ENCODE peak calls at places on chromosomes 7 and 10, in four cellular contexts. U is HCT116, Z is K562, B is HepG2. M is an unnamed sample.

GRCh38 chr10:124242365-124242764 is 149.0 kb upstream of the CHST15 start:
- DNase-seq in U (no peak), Z (no peak), B (no peak), M (no peak)

GRCh38 chr10:89235073-89235798 is 16.3 kb downstream of the LIPA start:
- DNase-seq in U (no peak), Z (no peak), B (no peak), M (no peak)

GRCh38 chr7:112267944-112268691 is 61.6 kb downstream of the ZNF277 start:
- DNase-seq in U (no peak), Z (no peak), B (no peak), M (no peak)

GRCh38 chr7:101542527-101543241 is 86.4 kb downstream of the MYL10 start:
- DNase-seq in U (peak), Z (peak), B (peak), M (peak)

GRCh38 chr10:119205926-119206602 is 1.3 kb upstream of the GRK5 start:
- DNase-seq in U (no peak), Z (peak), B (peak), M (no peak)

GRCh38 chr10:325282-325681 is 190.0 kb downstream of the ZMYND11 start:
- DNase-seq in U (no peak), Z (no peak), B (no peak), M (no peak)

GRCh38 chr10:112375721-112376577 is 2.0 kb downstream of the ACSL5 start:
- DNase-seq in U (no peak), Z (no peak), B (peak), M (no peak)

GRCh38 chr7:18177815-18178660 is 150.4 kb upstream of the PRPS1L1 start:
- DNase-seq in U (no peak), Z (peak), B (peak), M (peak)

GRCh38 chr7:133196872-133197612 is 55.8 kb upstream of the EXOC4 start:
- DNase-seq in U (no peak), Z (no peak), B (no peak), M (no peak)

GRCh38 chr7:119256446-119257131 is 1016.4 kb upstream of the KCND2 start:
- DNase-seq in U (no peak), Z (no peak), B (no peak), M (no peak)

GRCh38 chr7:132380065-132380464 is 196.2 kb downstream of the PLXNA4 start:
- DNase-seq in U (no peak), Z (no peak), B (peak), M (no peak)

GRCh38 chr10:107899075-107899474 is 734.6 kb upstream of the SORCS1 start:
- DNase-seq in U (no peak), Z (no peak), B (no peak), M (no peak)

GRCh38 chr10:69004821-69005220 is 16.2 kb downstream of the KIFBP start:
- DNase-seq in U (peak), Z (no peak), B (peak), M (no peak)

GRCh38 chr10:122861724-122862161 is 16.1 kb upstream of the CUZD1 start:
- DNase-seq in U (no peak), Z (no peak), B (no peak), M (no peak)

GRCh38 chr10:103823706-103824272 is 31.6 kb downstream of the SH3PXD2A start:
- DNase-seq in U (no peak), Z (no peak), B (no peak), M (no peak)

GRCh38 chr10:108490931-108491330 is 1326.4 kb upstream of the SORCS1 start:
- DNase-seq in U (no peak), Z (no peak), B (no peak), M (no peak)

GRCh38 chr7:82821037-82821436 is 341.6 kb downstream of the PCLO start:
- DNase-seq in U (no peak), Z (no peak), B (no peak), M (no peak)

GRCh38 chr7:86089455-86089854 is 554.3 kb upstream of the GRM3 start:
- DNase-seq in U (no peak), Z (no peak), B (no peak), M (no peak)

GRCh38 chr10:75344170-75344569 is 57.4 kb downstream of the ZNF503 start:
- DNase-seq in U (no peak), Z (no peak), B (no peak), M (no peak)

GRCh38 chr10:1420663-1421362 is 316.5 kb downstream of the ADARB2 start:
- DNase-seq in U (peak), Z (peak), B (peak), M (peak)

GRCh38 chr7:85186083-85186520 is 754 bp downstream of the SEMA3D start:
- DNase-seq in U (no peak), Z (no peak), B (no peak), M (no peak)

GRCh38 chr7:151313857-151314256 is 27.8 kb upstream of the NUB1 start:
- DNase-seq in U (no peak), Z (no peak), B (no peak), M (no peak)

GRCh38 chr10:126233182-126233581 is 155.1 kb downstream of the ADAM12 start:
- DNase-seq in U (no peak), Z (no peak), B (no peak), M (no peak)

GRCh38 chr10:103803941-103804340 is 51.4 kb downstream of the SH3PXD2A start:
- DNase-seq in U (no peak), Z (no peak), B (no peak), M (no peak)

GRCh38 chr10:14665865-14666857 is 108.5 kb downstream of the FAM107B start:
- DNase-seq in U (no peak), Z (no peak), B (no peak), M (no peak)

GRCh38 chr7:149731207-149731955 is 42.0 kb downstream of the ZNF467 start:
- DNase-seq in U (no peak), Z (no peak), B (no peak), M (no peak)

GRCh38 chr7:3861941-3862340 is 560.9 kb downstream of the SDK1 start:
- DNase-seq in U (no peak), Z (no peak), B (no peak), M (no peak)
- TF ChIP-seq TCF7L2 in U (no peak), Z (no peak), B (no peak), M (no peak)

GRCh38 chr7:46886669-46887374 is 695.1 kb downstream of the TNS3 start:
- DNase-seq in U (no peak), Z (no peak), B (no peak), M (no peak)

GRCh38 chr7:46880508-46881196 is 701.3 kb downstream of the TNS3 start:
- DNase-seq in U (no peak), Z (no peak), B (no peak), M (no peak)

GRCh38 chr7:46885167-46885566 is 696.7 kb downstream of the TNS3 start:
- DNase-seq in U (no peak), Z (no peak), B (no peak), M (no peak)

GRCh38 chr7:46879783-46880182 is 702.1 kb downstream of the TNS3 start:
- DNase-seq in U (no peak), Z (no peak), B (no peak), M (no peak)

DNA sequence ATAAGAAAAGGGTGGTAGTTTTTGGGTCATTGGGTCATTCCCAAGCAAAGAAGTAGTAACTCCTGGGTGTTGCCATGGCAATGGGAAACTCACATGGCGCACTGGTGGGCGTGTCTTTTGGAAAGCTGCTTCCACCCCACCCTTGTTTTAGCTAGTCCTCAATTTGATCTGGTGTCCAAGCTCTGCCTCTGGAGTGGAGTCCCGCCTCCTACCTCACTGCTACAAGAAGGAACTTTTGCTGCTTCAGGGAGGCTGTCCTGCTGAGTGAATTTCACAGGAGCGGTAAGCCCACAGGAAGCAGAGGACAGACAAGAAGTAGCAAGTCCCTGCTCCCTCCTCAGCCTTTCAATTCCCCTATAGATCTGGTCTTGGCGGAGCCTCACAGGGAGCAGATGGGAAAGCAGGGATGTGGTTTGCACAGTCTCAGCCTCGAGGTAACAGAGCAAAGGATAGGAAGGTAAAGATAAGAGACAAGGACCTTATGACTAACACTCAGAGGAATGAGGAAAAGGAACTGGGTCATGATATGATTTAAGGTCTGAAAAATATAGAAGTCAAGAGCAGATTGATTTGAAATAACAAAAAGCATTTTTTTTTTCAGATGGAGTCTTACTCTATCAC is 700.3 kb downstream of the TNS3 start:
- DNase-seq in U (peak), Z (no peak), B (no peak), M (no peak)
- TF ChIP-seq TCF7L2 in U (no peak), Z (no peak), B (no peak), M (no peak)

DNA sequence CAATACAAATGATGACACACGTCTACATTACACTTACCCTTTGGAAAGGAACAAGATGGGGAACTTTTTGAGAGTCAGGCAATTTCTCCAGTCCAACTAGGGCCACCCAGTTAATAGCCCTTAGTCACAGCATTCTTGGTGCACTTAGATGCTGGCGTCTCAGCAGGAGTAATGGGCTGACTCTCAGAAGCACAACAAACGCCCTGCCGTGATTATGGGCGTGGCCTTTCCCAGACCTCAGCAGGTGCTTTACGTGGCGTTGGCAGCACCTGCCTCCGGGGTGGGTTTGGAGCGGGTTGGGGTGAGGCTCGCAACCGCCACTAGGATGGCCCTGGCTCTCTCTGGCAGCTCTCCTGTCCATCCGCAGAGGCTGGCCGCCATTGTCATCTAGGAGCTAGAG is 147.6 kb upstream of the SHH start:
- DNase-seq in U (peak), Z (no peak), B (no peak), M (no peak)
- TF ChIP-seq TCF7L2 in U (peak), Z (no peak), B (no peak), M (no peak)

DNA sequence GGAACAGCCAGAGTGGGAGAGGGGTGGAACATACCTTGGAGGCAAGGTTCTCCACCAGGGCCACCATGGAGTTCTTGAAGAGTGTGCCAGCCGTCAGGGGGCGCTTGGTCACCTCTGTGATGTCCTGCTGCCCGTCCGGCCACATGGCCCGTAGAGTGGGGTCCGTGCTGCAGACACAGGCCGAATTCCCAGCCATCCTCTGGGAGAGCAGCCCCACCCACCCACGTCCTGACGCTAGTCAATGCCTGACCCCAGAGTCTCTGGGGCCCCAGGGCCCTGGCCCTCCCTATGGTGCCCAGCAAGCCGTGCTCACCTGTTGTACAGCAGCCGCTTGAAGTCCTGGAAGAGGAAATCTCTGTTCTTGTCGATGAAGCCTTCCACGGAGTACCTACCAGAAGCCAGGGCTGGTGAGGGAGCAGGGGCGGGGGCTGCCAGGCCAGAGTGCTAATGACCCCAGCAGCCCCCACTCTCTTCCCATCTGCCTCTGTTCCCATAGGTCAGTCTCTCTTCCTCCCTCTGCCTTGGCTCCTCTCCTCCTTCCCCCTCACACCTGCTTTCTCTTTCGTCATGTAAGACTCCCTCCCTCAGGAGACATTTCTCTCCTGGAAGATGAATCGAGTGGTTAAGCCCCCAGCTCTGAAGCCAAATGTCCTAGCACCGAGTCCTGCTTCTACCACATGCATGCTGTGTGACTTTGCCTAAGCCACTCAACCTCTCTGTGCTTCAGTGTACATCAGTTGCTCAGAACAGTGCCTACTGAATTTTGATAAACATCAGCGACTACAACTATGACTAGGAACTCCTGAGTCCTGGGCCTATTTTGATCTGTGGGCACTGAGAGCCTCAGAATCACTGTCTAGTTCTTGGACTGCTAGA is 11.0 kb downstream of the MYO1G start:
- DNase-seq in U (no peak), Z (peak), B (peak), M (no peak)
- TF ChIP-seq TCF7L2 in U (no peak), Z (no peak), B (no peak), M (no peak)

GRCh38 chr10:10796774-10797415 is 220.8 kb upstream of the CELF2 start:
- DNase-seq in U (no peak), Z (no peak), B (no peak), M (no peak)

GRCh38 chr10:10796061-10796773 is 221.5 kb upstream of the CELF2 start:
- DNase-seq in U (no peak), Z (no peak), B (no peak), M (no peak)

GRCh38 chr10:10794056-10794455 is 223.6 kb upstream of the CELF2 start:
- DNase-seq in U (no peak), Z (no peak), B (no peak), M (no peak)

GRCh38 chr10:10792681-10793080 is 225.0 kb upstream of the CELF2 start:
- DNase-seq in U (no peak), Z (no peak), B (no peak), M (no peak)

DNA sequence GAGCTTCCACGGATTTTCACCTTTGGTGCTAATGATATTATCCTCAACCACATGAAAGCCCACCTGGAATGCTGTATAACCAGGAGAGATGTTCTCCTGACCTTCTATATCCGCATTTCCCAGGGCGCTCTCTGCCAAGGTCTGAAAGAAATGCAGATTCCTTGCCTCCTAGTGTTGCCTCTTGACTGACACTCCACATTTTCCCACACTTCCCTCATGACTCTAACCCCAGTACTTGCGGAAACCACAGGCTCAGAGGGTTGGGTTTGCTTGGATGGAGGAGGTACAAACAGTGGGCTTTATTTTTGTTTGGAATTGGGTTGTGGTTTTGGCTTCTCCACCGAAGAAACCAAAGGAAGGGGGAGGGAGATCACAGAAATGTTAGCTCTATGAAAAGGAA is 222.9 kb upstream of the CELF2 start:
- DNase-seq in U (no peak), Z (no peak), B (no peak), M (no peak)
- TF ChIP-seq TCF7L2 in U (peak), Z (no peak), B (no peak), M (no peak)

M was measured in Panc1.